ENCODE peak calls at places on chromosomes 3 and 15, in five cellular contexts. H is ovary; I is CD8-positive, alpha-beta memory T cell; L is ELR; J is Daoy. W is an unnamed sample.

GRCh38 chr3:16468114-16469098 is 45.1 kb downstream of the RFTN1 start:
- DNase-seq in L (no peak), H (no peak), J (no peak), I (no peak), W (peak)

GRCh38 chr15:33048255-33048654 is 146.3 kb downstream of the FMN1 start:
- DNase-seq in L (peak), J (no peak), I (no peak), H (no peak), W (no peak)

GRCh38 chr3:194277547-194278091 is 73.5 kb downstream of the CPN2 start:
- DNase-seq in I (no peak), J (peak), L (no peak), H (peak), W (no peak)

GRCh38 chr3:123298903-123299302 is 97.2 kb downstream of the SEC22A start:
- DNase-seq in I (no peak), H (no peak), J (no peak), L (peak), W (no peak)

GRCh38 chr15:83422090-83422489 is 25.1 kb upstream of the SH3GL3 start:
- DNase-seq in L (no peak), H (no peak), I (no peak), J (no peak), W (no peak)

GRCh38 chr3:21654662-21655061 is 96.3 kb downstream of the ZNF385D start:
- DNase-seq in H (no peak), J (no peak), I (no peak), L (no peak), W (no peak)

GRCh38 chr3:183551930-183552329 is 3.6 kb downstream of the KLHL6 start:
- DNase-seq in H (no peak), L (no peak), J (no peak), I (no peak), W (no peak)

GRCh38 chr3:25587526-25587925 is 77.2 kb downstream of the TOP2B start:
- DNase-seq in H (no peak), L (no peak), I (no peak), J (no peak), W (no peak)

GRCh38 chr3:169545606-169546005 is 117.9 kb downstream of the MECOM start:
- DNase-seq in J (peak), H (no peak), L (no peak), I (no peak), W (no peak)

GRCh38 chr3:160245261-160245800 is 20.1 kb downstream of the C3orf80 start:
- DNase-seq in H (no peak), L (no peak), I (no peak), J (no peak), W (no peak)

GRCh38 chr3:111803123-111803593 is 55.9 kb upstream of the PHLDB2 start:
- DNase-seq in I (no peak), H (peak), L (peak), J (peak), W (no peak)

GRCh38 chr3:127459891-127460290 is 130.6 kb downstream of the TPRA1 start:
- DNase-seq in H (no peak), J (no peak), L (no peak), I (no peak), W (no peak)

GRCh38 chr3:57752307-57752706 is 3.8 kb upstream of the SLMAP start:
- DNase-seq in L (peak), H (no peak), J (peak), I (no peak), W (no peak)

GRCh38 chr15:98727115-98728040 is 79.0 kb downstream of the IGF1R start:
- DNase-seq in I (no peak), L (peak), J (peak), H (peak), W (no peak)

GRCh38 chr3:113532698-113533533 is 561 bp downstream of the SIDT1 start:
- DNase-seq in L (peak), J (peak), I (peak), H (no peak), W (peak)

GRCh38 chr15:77474310-77474986 is 53.8 kb downstream of the HMG20A start:
- DNase-seq in J (no peak), L (no peak), H (no peak), I (no peak), W (no peak)

GRCh38 chr3:74693216-74693615 is 78.8 kb upstream of the CNTN3 start:
- DNase-seq in J (no peak), H (no peak), L (no peak), I (no peak), W (no peak)

GRCh38 chr15:98394546-98394945 is 253.8 kb upstream of the IGF1R start:
- DNase-seq in J (no peak), H (no peak), I (no peak), L (no peak), W (no peak)

GRCh38 chr3:150970665-150971327 is 1.7 kb downstream of the CLRN1 start:
- DNase-seq in J (peak), L (peak), H (no peak), I (no peak), W (no peak)

GRCh38 chr3:46405301-46406079 is 1.4 kb downstream of the CCR5AS start:
- DNase-seq in J (no peak), H (no peak), L (no peak), I (no peak), W (no peak)

GRCh38 chr3:188979669-188980311 is 192.0 kb upstream of the TPRG1 start:
- DNase-seq in H (no peak), J (no peak), I (no peak), L (no peak), W (no peak)

W was measured in CD4-positive, alpha-beta memory T cell.